ENCODE peak calls at places on chromosome 3, in eight cellular contexts. One of them, this sample, is unnamed.

GRCh38 chr3:174202561-174202960 is 656.6 kb upstream of the NAALADL2 start:
- DNase-seq in GM12865: no peak
- DNase-seq in kidney tubule cell: peak; percentile 31
- DNase-seq in psoas muscle: no peak
- DNase-seq in amniotic stem cell: no peak
- DNase-seq in HepG2: no peak
- DNase-seq in WTC11: no peak
- DNase-seq in HT-29: no peak
- DNase-seq in this sample: no peak

GRCh38 chr3:130773371-130773770 is 26.7 kb upstream of the PIK3R4 start:
- DNase-seq in amniotic stem cell: no peak
- DNase-seq in GM12865: no peak
- DNase-seq in HepG2: no peak
- DNase-seq in psoas muscle: no peak
- DNase-seq in kidney tubule cell: no peak
- DNase-seq in HT-29: no peak
- DNase-seq in WTC11: no peak
- DNase-seq in this sample: no peak

GRCh38 chr3:172980849-172981248 is 160.2 kb downstream of the SPATA16 start:
- DNase-seq in HepG2: no peak
- DNase-seq in kidney tubule cell: no peak
- DNase-seq in amniotic stem cell: no peak
- DNase-seq in WTC11: no peak
- DNase-seq in psoas muscle: no peak
- DNase-seq in HT-29: no peak
- DNase-seq in GM12865: no peak
- DNase-seq in this sample: no peak

GRCh38 chr3:12970684-12971083 is 102.5 kb downstream of the IQSEC1 start:
- DNase-seq in WTC11: no peak
- DNase-seq in GM12865: no peak
- DNase-seq in HT-29: no peak
- DNase-seq in amniotic stem cell: no peak
- DNase-seq in kidney tubule cell: no peak
- DNase-seq in HepG2: no peak
- DNase-seq in psoas muscle: peak; percentile 63
- DNase-seq in this sample: no peak

GRCh38 chr3:21170964-21171363 is 580.0 kb downstream of the ZNF385D start:
- DNase-seq in psoas muscle: no peak
- DNase-seq in HepG2: no peak
- DNase-seq in amniotic stem cell: no peak
- DNase-seq in GM12865: peak; percentile 24
- DNase-seq in kidney tubule cell: peak; percentile 8
- DNase-seq in HT-29: peak; percentile 20
- DNase-seq in WTC11: no peak
- DNase-seq in this sample: no peak

GRCh38 chr3:154338570-154338969 is 14.3 kb upstream of the DHX36 start:
- DNase-seq in kidney tubule cell: no peak
- DNase-seq in amniotic stem cell: no peak
- DNase-seq in HepG2: no peak
- DNase-seq in WTC11: no peak
- DNase-seq in HT-29: no peak
- DNase-seq in psoas muscle: no peak
- DNase-seq in GM12865: no peak
- DNase-seq in this sample: no peak

GRCh38 chr3:171339606-171340005 is 120.6 kb downstream of the TNIK start:
- DNase-seq in amniotic stem cell: no peak
- DNase-seq in HT-29: no peak
- DNase-seq in GM12865: no peak
- DNase-seq in kidney tubule cell: no peak
- DNase-seq in WTC11: no peak
- DNase-seq in psoas muscle: no peak
- DNase-seq in HepG2: no peak
- DNase-seq in this sample: no peak

GRCh38 chr3:168977696-168978374 is 685.7 kb downstream of the MECOM start:
- DNase-seq in GM12865: no peak
- DNase-seq in HepG2: no peak
- DNase-seq in WTC11: no peak
- DNase-seq in amniotic stem cell: peak; percentile 4
- DNase-seq in kidney tubule cell: peak; percentile 49
- DNase-seq in psoas muscle: no peak
- DNase-seq in HT-29: no peak
- DNase-seq in this sample: no peak

GRCh38 chr3:67884345-67884744 is 229.9 kb upstream of the SUCLG2 start:
- DNase-seq in HepG2: no peak
- DNase-seq in amniotic stem cell: no peak
- DNase-seq in kidney tubule cell: no peak
- DNase-seq in GM12865: no peak
- DNase-seq in WTC11: no peak
- DNase-seq in psoas muscle: no peak
- DNase-seq in HT-29: no peak
- DNase-seq in this sample: no peak

GRCh38 chr3:13600950-13601691 is 52.2 kb downstream of the FBLN2 start:
- DNase-seq in amniotic stem cell: no peak
- DNase-seq in HepG2: no peak
- DNase-seq in HT-29: no peak
- DNase-seq in GM12865: no peak
- DNase-seq in WTC11: no peak
- DNase-seq in psoas muscle: no peak
- DNase-seq in kidney tubule cell: peak; percentile 95
- DNase-seq in this sample: no peak

GRCh38 chr3:59138966-59139365 is 89.1 kb upstream of the CFAP20DC start:
- DNase-seq in WTC11: no peak
- DNase-seq in psoas muscle: no peak
- DNase-seq in amniotic stem cell: no peak
- DNase-seq in kidney tubule cell: no peak
- DNase-seq in GM12865: no peak
- DNase-seq in HepG2: no peak
- DNase-seq in HT-29: no peak
- DNase-seq in this sample: no peak

GRCh38 chr3:1235526-1236120 is 142.8 kb downstream of the CNTN6 start:
- DNase-seq in amniotic stem cell: no peak
- DNase-seq in GM12865: no peak
- DNase-seq in WTC11: no peak
- DNase-seq in HepG2: no peak
- DNase-seq in HT-29: no peak
- DNase-seq in kidney tubule cell: no peak
- DNase-seq in psoas muscle: no peak
- DNase-seq in this sample: no peak

GRCh38 chr3:81444817-81445460 is 316.5 kb downstream of the GBE1 start:
- DNase-seq in GM12865: no peak
- DNase-seq in HepG2: no peak
- DNase-seq in amniotic stem cell: no peak
- DNase-seq in psoas muscle: no peak
- DNase-seq in kidney tubule cell: no peak
- DNase-seq in HT-29: no peak
- DNase-seq in WTC11: no peak
- DNase-seq in this sample: no peak

GRCh38 chr3:27625848-27626247 is 96.3 kb downstream of the EOMES start:
- DNase-seq in kidney tubule cell: no peak
- DNase-seq in HT-29: no peak
- DNase-seq in HepG2: no peak
- DNase-seq in GM12865: no peak
- DNase-seq in amniotic stem cell: no peak
- DNase-seq in WTC11: no peak
- DNase-seq in psoas muscle: no peak
- DNase-seq in this sample: no peak

GRCh38 chr3:162041622-162042021 is 545.0 kb downstream of the OTOL1 start:
- DNase-seq in psoas muscle: no peak
- DNase-seq in HT-29: no peak
- DNase-seq in WTC11: peak; percentile 57
- DNase-seq in amniotic stem cell: no peak
- DNase-seq in HepG2: no peak
- DNase-seq in GM12865: no peak
- DNase-seq in kidney tubule cell: no peak
- DNase-seq in this sample: no peak

GRCh38 chr3:23461069-23461468 is 257.9 kb downstream of the UBE2E2 start:
- DNase-seq in HepG2: no peak
- DNase-seq in psoas muscle: no peak
- DNase-seq in WTC11: no peak
- DNase-seq in kidney tubule cell: no peak
- DNase-seq in amniotic stem cell: no peak
- DNase-seq in HT-29: no peak
- DNase-seq in GM12865: no peak
- DNase-seq in this sample: no peak

GRCh38 chr3:123188058-123188457 is 13.7 kb upstream of the SEC22A start:
- DNase-seq in GM12865: no peak
- DNase-seq in HT-29: no peak
- DNase-seq in HepG2: no peak
- DNase-seq in amniotic stem cell: no peak
- DNase-seq in WTC11: no peak
- DNase-seq in kidney tubule cell: no peak
- DNase-seq in psoas muscle: no peak
- DNase-seq in this sample: no peak

GRCh38 chr3:77620009-77620408 is 580.1 kb downstream of the ROBO2 start:
- DNase-seq in psoas muscle: no peak
- DNase-seq in WTC11: no peak
- DNase-seq in HT-29: no peak
- DNase-seq in kidney tubule cell: peak; percentile 14
- DNase-seq in HepG2: no peak
- DNase-seq in GM12865: no peak
- DNase-seq in amniotic stem cell: no peak
- DNase-seq in this sample: no peak

GRCh38 chr3:146746190-146746589 is 141.0 kb upstream of the PLSCR5 start:
- DNase-seq in psoas muscle: no peak
- DNase-seq in amniotic stem cell: no peak
- DNase-seq in WTC11: no peak
- DNase-seq in HepG2: no peak
- DNase-seq in kidney tubule cell: no peak
- DNase-seq in HT-29: no peak
- DNase-seq in GM12865: no peak
- DNase-seq in this sample: no peak

GRCh38 chr3:64398431-64398830 is 173.2 kb upstream of the PRICKLE2 start:
- DNase-seq in WTC11: no peak
- DNase-seq in psoas muscle: no peak
- DNase-seq in amniotic stem cell: no peak
- DNase-seq in HT-29: no peak
- DNase-seq in kidney tubule cell: no peak
- DNase-seq in GM12865: no peak
- DNase-seq in HepG2: no peak
- DNase-seq in this sample: no peak

GRCh38 chr3:142224482-142225072 is 808 bp downstream of the GK5 start:
- DNase-seq in psoas muscle: no peak
- DNase-seq in WTC11: no peak
- DNase-seq in kidney tubule cell: no peak
- DNase-seq in amniotic stem cell: no peak
- DNase-seq in HT-29: no peak
- DNase-seq in GM12865: no peak
- DNase-seq in HepG2: no peak
- DNase-seq in this sample: no peak

GRCh38 chr3:155701882-155702465 is 42.9 kb downstream of the PLCH1 start:
- DNase-seq in HT-29: peak; percentile 69
- DNase-seq in HepG2: peak; percentile 62
- DNase-seq in kidney tubule cell: peak; percentile 66
- DNase-seq in WTC11: no peak
- DNase-seq in GM12865: peak; percentile 46
- DNase-seq in amniotic stem cell: peak; percentile 45
- DNase-seq in psoas muscle: no peak
- DNase-seq in this sample: no peak

GRCh38 chr3:175526191-175526590 is 667.1 kb downstream of the NAALADL2 start:
- DNase-seq in HepG2: no peak
- DNase-seq in WTC11: no peak
- DNase-seq in amniotic stem cell: no peak
- DNase-seq in HT-29: no peak
- DNase-seq in GM12865: no peak
- DNase-seq in kidney tubule cell: no peak
- DNase-seq in psoas muscle: no peak
- DNase-seq in this sample: no peak

GRCh38 chr3:41338276-41338675 is 139.0 kb downstream of the CTNNB1 start:
- DNase-seq in HT-29: no peak
- DNase-seq in GM12865: no peak
- DNase-seq in psoas muscle: no peak
- DNase-seq in amniotic stem cell: no peak
- DNase-seq in HepG2: no peak
- DNase-seq in kidney tubule cell: peak; percentile 42
- DNase-seq in WTC11: no peak
- DNase-seq in this sample: no peak

GRCh38 chr3:29065211-29065785 is 215.6 kb upstream of the RBMS3 start:
- DNase-seq in HepG2: no peak
- DNase-seq in GM12865: no peak
- DNase-seq in kidney tubule cell: peak; percentile 99
- DNase-seq in psoas muscle: peak; percentile 66
- DNase-seq in WTC11: peak; percentile 45
- DNase-seq in amniotic stem cell: peak; percentile 93
- DNase-seq in HT-29: no peak
- DNase-seq in this sample: no peak

GRCh38 chr3:64595253-64595694 is 92.5 kb downstream of the ADAMTS9 start:
- DNase-seq in kidney tubule cell: peak; percentile 79
- DNase-seq in psoas muscle: peak; percentile 53
- DNase-seq in WTC11: no peak
- DNase-seq in amniotic stem cell: no peak
- DNase-seq in HT-29: no peak
- DNase-seq in HepG2: no peak
- DNase-seq in GM12865: no peak
- DNase-seq in this sample: no peak

GRCh38 chr3:134516905-134517304 is 31.0 kb downstream of the CEP63 start:
- DNase-seq in GM12865: no peak
- DNase-seq in kidney tubule cell: no peak
- DNase-seq in WTC11: no peak
- DNase-seq in HT-29: no peak
- DNase-seq in amniotic stem cell: no peak
- DNase-seq in psoas muscle: no peak
- DNase-seq in HepG2: no peak
- DNase-seq in this sample: no peak

GRCh38 chr3:117355566-117355965 is 646.0 kb downstream of the TUSC7 start:
- DNase-seq in psoas muscle: no peak
- DNase-seq in HepG2: peak; percentile 2
- DNase-seq in amniotic stem cell: no peak
- DNase-seq in HT-29: peak; percentile 34
- DNase-seq in GM12865: peak; percentile 4
- DNase-seq in WTC11: peak; percentile 49
- DNase-seq in kidney tubule cell: peak; percentile 36
- DNase-seq in this sample: no peak

GRCh38 chr3:100401674-100402036 is 316 bp downstream of the LNP1 start:
- DNase-seq in HT-29: no peak
- DNase-seq in psoas muscle: peak; percentile 54
- DNase-seq in GM12865: peak; percentile 69
- DNase-seq in amniotic stem cell: no peak
- DNase-seq in HepG2: no peak
- DNase-seq in kidney tubule cell: no peak
- DNase-seq in WTC11: peak; percentile 39
- DNase-seq in this sample: peak; percentile 34

GRCh38 chr3:154242766-154243165 is 81.5 kb downstream of the DHX36 start:
- DNase-seq in psoas muscle: no peak
- DNase-seq in WTC11: peak; percentile 18
- DNase-seq in amniotic stem cell: no peak
- DNase-seq in HT-29: no peak
- DNase-seq in HepG2: no peak
- DNase-seq in GM12865: no peak
- DNase-seq in kidney tubule cell: no peak
- DNase-seq in this sample: no peak

GRCh38 chr3:100256724-100257123 is 4.1 kb upstream of the TBC1D23 start:
- DNase-seq in WTC11: no peak
- DNase-seq in GM12865: no peak
- DNase-seq in HepG2: no peak
- DNase-seq in psoas muscle: no peak
- DNase-seq in kidney tubule cell: no peak
- DNase-seq in HT-29: no peak
- DNase-seq in amniotic stem cell: no peak
- DNase-seq in this sample: no peak

GRCh38 chr3:58271901-58272501 is 34.0 kb upstream of the RPP14 start:
- DNase-seq in HT-29: no peak
- DNase-seq in GM12865: no peak
- DNase-seq in HepG2: no peak
- DNase-seq in amniotic stem cell: peak; percentile 67
- DNase-seq in WTC11: no peak
- DNase-seq in kidney tubule cell: peak; percentile 86
- DNase-seq in psoas muscle: no peak
- DNase-seq in this sample: no peak

GRCh38 chr3:142947799-142948575 is 15.5 kb downstream of the PAQR9 start:
- DNase-seq in WTC11: no peak
- DNase-seq in HepG2: no peak
- DNase-seq in HT-29: no peak
- DNase-seq in GM12865: no peak
- DNase-seq in amniotic stem cell: no peak
- DNase-seq in kidney tubule cell: peak; percentile 41
- DNase-seq in psoas muscle: no peak
- DNase-seq in this sample: no peak

GRCh38 chr3:21484323-21485154 is 266.5 kb downstream of the ZNF385D start:
- DNase-seq in psoas muscle: no peak
- DNase-seq in HT-29: peak; percentile 61
- DNase-seq in WTC11: peak; percentile 68
- DNase-seq in kidney tubule cell: peak; percentile 78
- DNase-seq in HepG2: peak; percentile 29
- DNase-seq in amniotic stem cell: peak; percentile 65
- DNase-seq in GM12865: peak; percentile 72
- DNase-seq in this sample: no peak

This sample was measured in activated CD4-positive, alpha-beta T cell treated with anti-CD3 and anti-CD28 coated beads, Interleukin-2, amount 50 U/mL, for 1 hour.